ENCODE peak calls at places on chromosomes 11 and 22, in ten cellular contexts. L is A549, V is ovary, Y is aorta, N is AG04450, M is heart right ventricle, A is astrocyte, J is prostate gland, Q is transverse colon, T is uterus. H is an unnamed sample.
A peak's percentile ranks its signal among the peaks of the same experiment; 100 is the strongest.

GRCh38 chr11:77131560-77131959 is 3.5 kb downstream of the MYO7A start:
- DNase-seq in L (no peak), V (no peak), Y (no peak), N (no peak), M (no peak), A (no peak), J (no peak), Q (no peak), T (no peak), H (no peak)

GRCh38 chr11:64334764-64335741 is 5.0 kb upstream of the CCDC88B start:
- DNase-seq in L (peak; percentile 97), V (no peak), Y (no peak), N (peak; percentile 75), M (no peak), A (peak; percentile 94), J (no peak), Q (peak; percentile 78), T (no peak), H (no peak)

GRCh38 chr11:14905104-14906033 is 13.3 kb upstream of the CYP2R1 start:
- DNase-seq in L (peak; percentile 29), V (peak; percentile 25), Y (peak; percentile 78), N (no peak), M (peak; percentile 43), A (peak; percentile 15), J (peak; percentile 19), Q (peak; percentile 65), T (peak; percentile 22), H (no peak)

GRCh38 chr22:46514592-46515207 is 22.7 kb downstream of the CELSR1 start:
- DNase-seq in L (peak; percentile 72), V (no peak), Y (no peak), N (no peak), M (no peak), A (peak; percentile 72), J (no peak), Q (no peak), T (no peak), H (no peak)

GRCh38 chr22:39117585-39118191 is 20.6 kb downstream of the APOBEC3H start:
- DNase-seq in L (peak; percentile 36), V (no peak), Y (peak; percentile 22), N (no peak), M (no peak), A (no peak), J (peak; percentile 36), Q (peak; percentile 81), T (no peak), H (no peak)

GRCh38 chr22:37263966-37264887 is 18.1 kb upstream of the CYTH4 start:
- DNase-seq in L (no peak), V (no peak), Y (peak; percentile 52), N (no peak), M (no peak), A (no peak), J (no peak), Q (no peak), T (no peak), H (no peak)

GRCh38 chr22:39343259-39344045 is 6.3 kb upstream of the SYNGR1 start:
- DNase-seq in L (peak; percentile 65), V (peak; percentile 65), Y (peak; percentile 77), N (no peak), M (no peak), A (no peak), J (peak; percentile 76), Q (peak; percentile 66), T (peak; percentile 42), H (no peak)

GRCh38 chr11:134049303-134049702 is 19.6 kb upstream of the JAM3 start:
- DNase-seq in L (no peak), V (no peak), Y (peak; percentile 47), N (no peak), M (no peak), A (no peak), J (no peak), Q (no peak), T (peak; percentile 13), H (no peak)

GRCh38 chr11:34180045-34180813 is 74.8 kb downstream of the NAT10 start:
- DNase-seq in L (no peak), V (no peak), Y (no peak), N (no peak), M (no peak), A (no peak), J (no peak), Q (no peak), T (no peak), H (no peak)

GRCh38 chr22:21778705-21779363 is 43.2 kb upstream of the YPEL1 start:
- DNase-seq in L (no peak), V (no peak), Y (no peak), N (peak; percentile 59), M (no peak), A (peak; percentile 95), J (no peak), Q (no peak), T (no peak), H (no peak)

GRCh38 chr11:132504501-132505041 is 1027.7 kb downstream of the OPCML start:
- DNase-seq in L (no peak), V (no peak), Y (no peak), N (no peak), M (no peak), A (no peak), J (no peak), Q (no peak), T (no peak), H (no peak)

GRCh38 chr11:8584096-8584495 is 9.9 kb downstream of the STK33 start:
- DNase-seq in L (no peak), V (no peak), Y (no peak), N (no peak), M (no peak), A (peak; percentile 76), J (no peak), Q (no peak), T (no peak), H (no peak)

GRCh38 chr22:32309585-32310251 is 47.9 kb upstream of the RFPL3 start:
- DNase-seq in L (no peak), V (no peak), Y (no peak), N (no peak), M (no peak), A (no peak), J (no peak), Q (no peak), T (no peak), H (no peak)

GRCh38 chr22:19745155-19746133 is 15.1 kb upstream of the TBX1 start:
- DNase-seq in L (no peak), V (no peak), Y (no peak), N (no peak), M (peak; percentile 74), A (no peak), J (no peak), Q (no peak), T (no peak), H (no peak)
- H3K27ac ChIP-seq in L (no peak overlapping the region), V (no peak overlapping the region), Y (no peak overlapping the region), N (no peak overlapping the region), M (peak overlapping the region; percentile 68), A (no peak overlapping the region), J (no peak overlapping the region), Q (no peak overlapping the region), T (no peak overlapping the region), H (no peak overlapping the region)

DNA sequence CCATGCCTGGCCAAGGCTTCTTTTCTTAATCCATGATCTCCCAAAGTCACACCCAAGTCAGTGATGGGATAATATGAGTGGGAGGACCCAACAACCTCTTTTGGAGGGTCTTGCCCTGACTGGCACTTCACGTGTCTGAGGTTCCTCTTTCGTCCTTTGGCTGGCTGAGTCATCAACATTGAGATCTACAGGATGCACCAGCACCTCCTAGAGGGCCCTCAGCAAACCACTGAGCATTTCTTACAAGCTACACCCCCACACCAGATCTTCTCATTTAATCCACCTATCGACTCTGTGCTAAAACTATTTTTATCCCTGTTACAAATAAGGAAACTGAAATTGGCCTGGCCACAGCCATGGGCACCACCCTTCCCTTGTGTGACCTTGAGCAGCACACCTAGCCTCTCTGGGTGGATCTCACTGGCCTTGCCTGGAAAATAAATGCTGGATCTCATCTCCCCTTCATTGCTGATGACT is 63.4 kb downstream of the FLI1 start:
- DNase-seq in L (no peak), V (no peak), Y (no peak), N (no peak), M (no peak), A (no peak), J (no peak), Q (peak; percentile 69), T (no peak), H (no peak)
- H3K27ac ChIP-seq in L (no peak overlapping the region), V (no peak overlapping the region), Y (no peak overlapping the region), N (no peak overlapping the region), M (no peak overlapping the region), A (no peak overlapping the region), J (no peak overlapping the region), Q (peak overlapping the region; percentile 16), T (no peak overlapping the region), H (no peak overlapping the region)

GRCh38 chr11:90323289-90323688 is 100.4 kb upstream of the CHORDC1 start:
- DNase-seq in L (no peak), V (no peak), Y (no peak), N (no peak), M (no peak), A (no peak), J (no peak), Q (no peak), T (no peak), H (no peak)
- H3K27ac ChIP-seq in L (no peak overlapping the region), V (no peak overlapping the region), Y (no peak overlapping the region), N (no peak overlapping the region), M (no peak overlapping the region), A (no peak overlapping the region), J (no peak overlapping the region), Q (no peak overlapping the region), T (no peak overlapping the region), H (no peak overlapping the region)

GRCh38 chr22:18081416-18081815 is 3.6 kb downstream of the PEX26 start:
- DNase-seq in L (no peak), V (no peak), Y (no peak), N (no peak), M (no peak), A (no peak), J (no peak), Q (no peak), T (no peak), H (no peak)

GRCh38 chr22:18088825-18089568 is 11.2 kb downstream of the PEX26 start:
- DNase-seq in L (no peak), V (no peak), Y (no peak), N (no peak), M (no peak), A (no peak), J (no peak), Q (peak; percentile 71), T (no peak), H (no peak)

GRCh38 chr22:18083406-18083805 is 5.6 kb downstream of the PEX26 start:
- DNase-seq in L (no peak), V (no peak), Y (no peak), N (no peak), M (no peak), A (no peak), J (no peak), Q (no peak), T (no peak), H (no peak)

GRCh38 chr22:18082467-18082866 is 4.7 kb downstream of the PEX26 start:
- DNase-seq in L (no peak), V (no peak), Y (no peak), N (no peak), M (no peak), A (no peak), J (no peak), Q (no peak), T (no peak), H (no peak)

DNA sequence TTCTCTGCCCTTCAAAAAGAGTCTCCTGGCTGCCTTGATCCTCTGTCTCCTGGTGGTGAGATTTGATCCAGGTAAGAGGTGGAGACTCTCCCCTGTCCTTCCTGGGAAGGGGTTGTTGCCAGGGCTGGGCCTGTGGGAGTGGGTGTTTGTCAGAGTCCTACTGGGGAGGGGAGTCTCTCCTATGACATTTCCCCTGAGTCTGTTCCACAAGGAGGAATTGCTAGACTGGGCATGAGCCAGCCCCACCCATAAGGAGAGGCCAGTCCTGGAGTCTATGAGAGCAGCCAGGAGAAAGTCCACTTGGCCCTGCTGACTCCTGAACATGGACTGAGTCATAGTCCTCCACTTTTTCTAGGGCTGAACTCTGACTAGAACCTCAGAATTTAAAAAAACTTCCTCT is 7.4 kb downstream of the PEX26 start:
- DNase-seq in L (no peak), V (no peak), Y (no peak), N (no peak), M (no peak), A (no peak), J (no peak), Q (peak; percentile 83), T (no peak), H (no peak)
- H3K27ac ChIP-seq in L (peak overlapping the region; percentile 51), V (no peak overlapping the region), Y (no peak overlapping the region), N (no peak overlapping the region), M (no peak overlapping the region), A (no peak overlapping the region), J (no peak overlapping the region), Q (peak overlapping the region; percentile 64), T (no peak overlapping the region), H (no peak overlapping the region)

H was measured in caudate nucleus.